ENCODE peak calls at places on chromosomes 3 and 15, in eight cellular contexts. Y is left ventricle myocardium inferior; N is stimulated activated naive CD4-positive, alpha-beta T cell; M is MV-4-11; V is neuronal stem cell; B is NCI-H1105 treated with DMSO at 0.1 percent for 48 hours; E is mammary epithelial cell; J is LoVo. Z is an unnamed sample.

GRCh38 chr3:114290911-114291901 is 2.6 kb upstream of the TIGIT start:
- DNase-seq in E (peak; percentile 14), M (peak; percentile 37), J (no peak), B (peak; percentile 13), Y (peak; percentile 33), V (peak; percentile 79), N (peak; percentile 82), Z (peak; percentile 91)

GRCh38 chr15:20357139-20358065 is 184.2 kb downstream of the GOLGA6L6 start:
- DNase-seq in Y (no peak), N (no peak), M (no peak), B (no peak), V (no peak), J (no peak), E (no peak), Z (no peak)

GRCh38 chr3:4633078-4634004 is 140.2 kb downstream of the ITPR1 start:
- DNase-seq in V (peak; percentile 35), E (peak; percentile 35), B (peak; percentile 52), M (peak; percentile 66), Y (no peak), N (peak; percentile 56), J (peak; percentile 44), Z (peak; percentile 41)

GRCh38 chr3:15982667-15983145 is 184.9 kb upstream of the ANKRD28 start:
- DNase-seq in V (peak; percentile 39), B (peak; percentile 69), Y (peak; percentile 27), J (no peak), M (no peak), E (peak; percentile 99), N (no peak), Z (no peak)

GRCh38 chr3:170178631-170179030 is 2.9 kb downstream of the PHC3 start:
- DNase-seq in Y (no peak), M (peak; percentile 28), J (no peak), E (no peak), B (no peak), N (peak; percentile 72), V (no peak), Z (no peak)

GRCh38 chr3:111338059-111338698 is 203.8 kb upstream of the CD96 start:
- DNase-seq in N (peak; percentile 28), Y (no peak), B (peak; percentile 58), J (peak; percentile 38), E (peak; percentile 66), M (peak; percentile 27), V (no peak), Z (peak; percentile 22)

GRCh38 chr3:185711255-185711870 is 113.5 kb downstream of the IGF2BP2 start:
- DNase-seq in M (no peak), B (no peak), V (no peak), E (no peak), Y (no peak), J (no peak), N (no peak), Z (no peak)

GRCh38 chr3:124845406-124845805 is 41.8 kb downstream of the ITGB5 start:
- DNase-seq in V (no peak), M (no peak), N (no peak), B (no peak), Y (peak; percentile 39), E (peak; percentile 88), J (peak; percentile 54), Z (no peak)

GRCh38 chr15:35061171-35062163 is 23.6 kb downstream of the NANOGP8 start:
- DNase-seq in B (no peak), V (no peak), M (no peak), J (no peak), Y (no peak), E (no peak), N (no peak), Z (peak; percentile 50)